ENCODE peak calls at places on chromosomes 6 and 20, in six cellular contexts. D is fibroblast of lung, S is uterus, O is Peyer's patch, Y is heart left ventricle, X is stomach. Z is an unnamed sample. For H3K4me1, the result is how much of the 10 kb centered on the place peaks cover.

GRCh38 chr6:152941746-152942145 is 41.1 kb downstream of the FBXO5 start:
- DNase-seq in Y (no peak), S (no peak), X (no peak), O (no peak), D (no peak), Z (no peak)

GRCh38 chr6:139425780-139426179 is 51.3 kb upstream of the CITED2 start:
- DNase-seq in Y (no peak), S (no peak), O (no peak), X (no peak), D (no peak), Z (no peak)

GRCh38 chr6:149895702-149896310 is 2.1 kb downstream of the RAET1E start:
- DNase-seq in Y (peak), D (peak), O (no peak), X (no peak), S (peak), Z (peak)

GRCh38 chr6:90425161-90425641 is 128.6 kb upstream of the BACH2 start:
- DNase-seq in X (no peak), O (no peak), D (no peak), Y (no peak), S (no peak), Z (no peak)

GRCh38 chr6:31055401-31055800 is 45.1 kb downstream of the MUC22 start:
- DNase-seq in X (no peak), D (no peak), O (no peak), Y (no peak), S (no peak), Z (peak)

GRCh38 chr6:7201732-7202541 is 94.2 kb downstream of the RREB1 start:
- DNase-seq in O (no peak), S (no peak), Y (peak), D (no peak), X (peak), Z (no peak)

GRCh38 chr6:143325379-143326140 is 124.9 kb downstream of the ADAT2 start:
- DNase-seq in D (no peak), O (no peak), S (no peak), Y (no peak), X (no peak), Z (peak)

GRCh38 chr6:148385379-148385778 is 42.7 kb downstream of the SASH1 start:
- DNase-seq in Y (no peak), D (no peak), O (no peak), X (no peak), S (no peak), Z (no peak)

GRCh38 chr6:14478396-14479225 is 361.0 kb downstream of the CD83 start:
- DNase-seq in S (peak), Y (no peak), X (no peak), D (no peak), O (no peak), Z (no peak)

GRCh38 chr6:159759645-159760044 is 2.2 kb upstream of the ACAT2 start:
- DNase-seq in X (no peak), Y (no peak), S (no peak), D (no peak), O (no peak), Z (no peak)

GRCh38 chr20:53981752-53982437 is 88.5 kb downstream of the BCAS1 start:
- DNase-seq in Y (no peak), S (no peak), O (no peak), X (no peak), D (no peak), Z (peak)

GRCh38 chr6:37987008-37987407 is 167.5 kb downstream of the ZFAND3 start:
- DNase-seq in D (peak), S (no peak), X (no peak), Y (no peak), O (no peak), Z (no peak)

GRCh38 chr6:39911513-39912125 is 22.6 kb downstream of the MOCS1 start:
- DNase-seq in X (no peak), D (no peak), O (no peak), S (no peak), Y (no peak), Z (no peak)

GRCh38 chr6:137848672-137849071 is 18.4 kb upstream of the TNFAIP3 start:
- DNase-seq in X (no peak), D (peak), O (no peak), S (no peak), Y (no peak), Z (no peak)

GRCh38 chr6:35960192-35960591 is 39.3 kb upstream of the SRPK1 start:
- DNase-seq in O (no peak), X (no peak), D (peak), Y (no peak), S (no peak), Z (no peak)

GRCh38 chr6:148395583-148396101 is 53.0 kb downstream of the SASH1 start:
- DNase-seq in X (no peak), Y (peak), S (no peak), D (no peak), O (no peak), Z (no peak)

GRCh38 chr6:24321538-24322162 is 36.2 kb downstream of the DCDC2 start:
- DNase-seq in D (no peak), O (no peak), S (no peak), Y (no peak), X (no peak), Z (no peak)

GRCh38 chr6:44292661-44293365 is 20.3 kb downstream of the AARS2 start:
- DNase-seq in S (no peak), X (no peak), Y (no peak), O (no peak), D (no peak), Z (no peak)

GRCh38 chr6:75201901-75202672 is 3.8 kb downstream of the COL12A1 start:
- DNase-seq in X (no peak), S (peak), O (peak), D (peak), Y (peak), Z (no peak)
- TF ChIP-seq CTCF in X (no peak), S (no peak), O (no peak), D (peak), Y (no peak), Z (no peak)

GRCh38 chr6:107421696-107422256 is 37.6 kb downstream of the PDSS2 start:
- DNase-seq in S (no peak), X (no peak), Y (no peak), D (no peak), O (no peak), Z (no peak)
- H3K4me1 ChIP-seq in S (under half), X (under half), Y (under half), D (under half), O (under half), Z (under half)

GRCh38 chr6:12572884-12573824 is 143.4 kb upstream of the PHACTR1 start:
- DNase-seq in D (peak), Y (no peak), S (no peak), X (no peak), O (no peak), Z (peak)
- TF ChIP-seq CTCF in D (no peak), Y (no peak), S (no peak), X (no peak), O (no peak), Z (no peak)

GRCh38 chr6:109454483-109455160 is 950 bp downstream of the MICAL1 start:
- DNase-seq in X (peak), S (no peak), O (peak), D (peak), Y (peak), Z (peak)
- H3K4me1 ChIP-seq in X (under half), S (under half), O (under half), D (under half), Y (under half), Z (under half)

DNA sequence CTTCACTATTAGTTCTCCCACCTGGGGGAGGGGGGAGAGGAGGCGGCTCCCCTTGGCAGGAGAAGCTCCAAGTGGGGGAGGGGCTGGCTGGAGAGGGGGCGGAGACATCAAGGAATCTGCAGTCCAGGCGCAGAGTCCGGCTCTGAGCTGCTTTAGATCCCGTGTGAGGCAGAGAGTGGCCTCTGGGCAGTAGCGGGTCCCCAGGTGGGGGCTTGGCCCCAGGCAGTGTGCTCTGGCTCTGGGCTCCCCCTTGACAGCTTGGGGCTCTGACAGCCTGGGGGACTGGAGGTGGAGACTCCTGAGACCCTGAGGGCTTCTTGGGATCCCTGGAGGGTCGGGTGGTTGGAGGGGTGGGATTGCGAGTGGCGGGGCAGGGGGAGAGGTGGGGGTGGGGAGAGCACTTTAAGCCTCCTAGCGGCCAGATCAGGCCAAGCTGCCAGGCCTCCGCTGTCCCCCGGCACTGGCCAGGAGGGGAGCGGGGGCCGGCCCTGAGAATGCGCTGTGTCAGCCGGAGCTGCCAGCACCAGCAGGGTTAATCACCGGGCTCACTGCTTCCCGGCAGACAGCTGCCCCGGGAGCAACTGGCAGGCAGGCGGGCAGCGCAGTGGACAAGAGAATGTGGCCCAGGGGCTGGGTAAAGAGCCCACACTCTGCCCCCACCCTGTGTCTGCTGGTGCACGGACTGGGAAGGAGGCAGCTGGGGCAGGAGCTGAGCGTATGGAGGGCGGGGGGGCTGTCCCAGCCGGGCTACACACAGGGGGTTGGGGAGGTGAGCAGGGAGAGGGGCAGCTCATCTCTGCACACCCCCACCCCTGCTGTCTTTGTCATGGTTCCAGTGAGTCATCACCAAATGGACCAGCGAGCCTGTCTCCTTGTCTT is 1.8 kb upstream of the LAMA5 start:
- DNase-seq in D (peak), O (no peak), X (peak), S (peak), Y (peak), Z (no peak)
- TF ChIP-seq CTCF in D (peak), O (no peak), X (no peak), S (peak), Y (peak), Z (no peak)

DNA sequence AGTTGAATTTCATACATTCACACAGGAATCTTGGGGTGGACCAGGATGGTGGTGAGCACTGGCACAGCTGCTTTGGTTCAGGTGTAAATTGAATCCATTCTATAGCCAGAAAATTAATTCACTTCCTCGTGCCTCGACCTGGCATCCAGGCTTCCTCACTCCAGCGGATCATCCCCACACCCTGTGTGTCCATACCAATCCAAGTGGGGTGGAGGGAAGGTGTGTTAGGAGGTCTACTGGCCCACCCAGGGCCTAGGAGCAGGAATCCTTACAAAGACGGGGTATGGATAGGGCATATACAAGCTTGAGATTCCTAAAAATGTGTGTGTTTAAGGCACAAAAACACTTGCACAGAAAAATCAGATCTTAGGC is 81.8 kb upstream of the SLC24A3 start:
- DNase-seq in Y (no peak), X (no peak), O (no peak), S (no peak), D (no peak), Z (no peak)
- H3K4me1 ChIP-seq in Y (under half), X (under half), O (under half), S (under half), D (under half), Z (under half)

GRCh38 chr6:12162203-12162602 is 128.0 kb upstream of the EDN1 start:
- DNase-seq in O (no peak), Y (no peak), D (no peak), X (no peak), S (no peak), Z (no peak)

GRCh38 chr6:12160350-12160749 is 129.8 kb upstream of the EDN1 start:
- DNase-seq in X (no peak), S (no peak), D (peak), O (no peak), Y (no peak), Z (no peak)

GRCh38 chr6:12163149-12163548 is 127.0 kb upstream of the EDN1 start:
- DNase-seq in O (no peak), D (no peak), S (no peak), X (no peak), Y (no peak), Z (no peak)

GRCh38 chr6:12163744-12164507 is 126.2 kb upstream of the EDN1 start:
- DNase-seq in X (no peak), O (no peak), S (no peak), Y (no peak), D (no peak), Z (no peak)

DNA sequence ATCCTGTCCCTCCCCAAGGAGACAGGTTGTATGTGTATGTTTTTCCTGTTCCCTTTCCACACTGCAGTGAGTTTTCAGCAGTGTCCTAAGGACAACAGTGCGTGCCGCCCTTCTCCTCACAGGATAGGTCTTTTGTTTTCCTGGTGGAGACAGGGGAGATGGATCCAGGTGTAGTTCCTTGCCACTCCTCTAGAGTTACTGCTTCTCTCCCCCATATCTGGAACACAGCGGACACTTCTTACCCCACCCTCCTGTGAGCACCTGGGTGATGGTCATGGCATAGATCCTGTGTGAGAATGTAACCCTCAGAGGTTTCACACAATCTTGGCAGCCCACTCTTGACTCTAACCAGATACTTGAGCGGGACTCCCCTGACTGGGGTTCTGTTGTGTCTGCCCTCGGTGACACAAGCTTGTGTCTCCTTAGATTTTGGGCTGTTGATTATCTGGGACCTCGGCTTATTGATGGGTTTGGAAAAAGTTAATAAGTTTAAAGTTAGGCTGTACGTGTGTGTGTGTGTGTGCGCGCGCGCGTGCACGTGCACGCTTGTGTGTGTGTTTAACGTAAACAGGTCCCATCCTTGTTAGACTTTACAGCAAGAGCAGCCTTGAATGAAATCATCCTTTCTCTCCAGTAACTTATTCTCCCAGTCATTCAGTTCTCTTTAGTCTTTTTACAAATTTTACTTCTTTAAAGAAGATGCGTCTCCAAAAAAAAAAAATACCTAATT is 131.3 kb upstream of the EDN1 start:
- DNase-seq in S (no peak), O (no peak), X (no peak), D (no peak), Y (no peak), Z (no peak)
- TF ChIP-seq CTCF in S (no peak), O (no peak), X (no peak), D (no peak), Y (no peak), Z (peak)

Z was measured in foreskin keratinocyte.